ENCODE peak calls at places on chromosome 21, in nine cellular contexts. E, O, M, L, D, N, K, A and F are unnamed samples.

GRCh38 chr21:43352138-43352537 is 74.8 kb downstream of the SIK1 start:
- DNase-seq in N (no peak), L (no peak), M (no peak), A (no peak), K (no peak), E (no peak), D (no peak), O (no peak), F (no peak)

GRCh38 chr21:20276954-20277353 is 721.3 kb upstream of the NCAM2 start:
- DNase-seq in D (no peak), E (no peak), L (no peak), K (no peak), N (no peak), O (no peak), M (no peak), A (no peak), F (no peak)

GRCh38 chr21:17451364-17451869 is 61.4 kb upstream of the CXADR start:
- DNase-seq in K (no peak), A (no peak), E (no peak), L (no peak), O (no peak), D (peak), N (no peak), M (peak), F (no peak)

GRCh38 chr21:41806773-41807172 is 39.9 kb upstream of the RIPK4 start:
- DNase-seq in K (no peak), E (no peak), A (no peak), O (no peak), L (no peak), N (no peak), M (no peak), D (no peak), F (no peak)

GRCh38 chr21:36839123-36839522 is 127.3 kb downstream of the HLCS start:
- DNase-seq in L (no peak), M (no peak), A (no peak), E (no peak), O (no peak), D (peak), K (no peak), N (no peak), F (no peak)

GRCh38 chr21:34072145-34073031 is 990 bp upstream of the MRPS6 start:
- DNase-seq in O (no peak), N (no peak), D (no peak), M (peak), L (no peak), A (peak), K (no peak), E (no peak), F (no peak)

GRCh38 chr21:31185663-31186062 is 147.4 kb upstream of the KRTAP19-8 start:
- DNase-seq in O (no peak), E (no peak), L (peak), A (peak), K (no peak), M (no peak), N (peak), D (no peak), F (no peak)

GRCh38 chr21:17793675-17794123 is 25.5 kb downstream of the C21orf91 start:
- DNase-seq in M (no peak), O (no peak), D (peak), K (no peak), A (no peak), N (no peak), E (no peak), L (peak), F (no peak)

GRCh38 chr21:35476616-35477395 is 427.7 kb upstream of the RUNX1 start:
- DNase-seq in D (peak), E (no peak), N (no peak), M (no peak), O (no peak), K (no peak), A (no peak), L (no peak), F (no peak)

GRCh38 chr21:36661511-36662309 is 37.2 kb upstream of the SIM2 start:
- DNase-seq in D (peak), A (no peak), K (no peak), O (no peak), E (peak), L (no peak), N (no peak), M (peak), F (no peak)

GRCh38 chr21:32370971-32371766 is 21.6 kb downstream of the URB1 start:
- DNase-seq in K (no peak), M (no peak), L (no peak), E (no peak), O (no peak), N (no peak), A (no peak), D (peak), F (no peak)

GRCh38 chr21:39319814-39320332 is 6.4 kb upstream of the BRWD1 start:
- DNase-seq in A (no peak), N (no peak), L (no peak), O (no peak), E (no peak), M (peak), D (no peak), K (no peak), F (no peak)

GRCh38 chr21:32524010-32524719 is 61.2 kb downstream of the TCP10L start:
- DNase-seq in N (no peak), A (no peak), K (no peak), D (peak), E (no peak), M (peak), O (no peak), L (no peak), F (peak)

GRCh38 chr21:40587786-40588353 is 259.1 kb downstream of the DSCAM start:
- DNase-seq in O (no peak), M (peak), L (no peak), A (no peak), K (no peak), D (no peak), E (no peak), N (no peak), F (no peak)

GRCh38 chr21:45574691-45575090 is 32.5 kb upstream of the SLC19A1 start:
- DNase-seq in M (no peak), D (no peak), E (no peak), K (no peak), A (no peak), L (no peak), O (no peak), N (no peak), F (no peak)